ENCODE peak calls at places on chromosomes 16 and 17, in four cellular contexts. A is naive B cell, C is amniotic stem cell, X is breast epithelium. S is an unnamed sample.

GRCh38 chr16:57667526-57668258 is 414 bp upstream of the ADGRG3 start:
- DNase-seq in A (no peak), C (no peak), X (no peak), S (no peak)

GRCh38 chr17:36027776-36028175 is 10.0 kb upstream of the CCL23 start:
- DNase-seq in X (no peak), C (no peak), A (no peak), S (no peak)

GRCh38 chr16:84820305-84820684 is 510 bp downstream of the CRISPLD2 start:
- DNase-seq in X (no peak), C (no peak), A (no peak), S (no peak)

GRCh38 chr16:11560701-11561439 is 25.8 kb downstream of the LITAF start:
- DNase-seq in A (no peak), X (no peak), C (no peak), S (peak)

GRCh38 chr17:34287858-34288257 is 2.3 kb downstream of the CCL11 start:
- DNase-seq in C (no peak), A (no peak), X (no peak), S (no peak)

GRCh38 chr16:57484515-57485005 is 1.7 kb downstream of the DOK4 start:
- DNase-seq in X (no peak), C (no peak), A (no peak), S (no peak)

GRCh38 chr17:66661411-66661843 is 173.5 kb upstream of the CACNG5 start:
- DNase-seq in A (no peak), C (no peak), X (peak), S (no peak)

GRCh38 chr17:66715745-66716156 is 119.2 kb upstream of the CACNG5 start:
- DNase-seq in X (no peak), C (no peak), A (peak), S (no peak)

GRCh38 chr16:4426021-4426684 is 485 bp downstream of the DNAJA3 start:
- DNase-seq in X (no peak), C (no peak), A (peak), S (no peak)

GRCh38 chr17:58568050-58568830 is 53.8 kb upstream of the MTMR4 start:
- DNase-seq in X (no peak), C (no peak), A (no peak), S (no peak)

GRCh38 chr17:64682261-64683181 is 20.4 kb upstream of the SMURF2 start:
- DNase-seq in X (no peak), A (no peak), C (no peak), S (no peak)

GRCh38 chr16:13042291-13042690 is 140.9 kb downstream of the SHISA9 start:
- DNase-seq in C (no peak), A (no peak), X (no peak), S (no peak)

GRCh38 chr16:24514096-24514495 is 25.3 kb upstream of the RBBP6 start:
- DNase-seq in C (no peak), X (no peak), A (no peak), S (no peak)

GRCh38 chr17:55420067-55420775 is 1.4 kb downstream of the MMD start:
- DNase-seq in C (no peak), A (peak), X (no peak), S (no peak)

GRCh38 chr16:63890072-63890471 is 1231.8 kb downstream of the CDH11 start:
- DNase-seq in X (no peak), C (peak), A (no peak), S (no peak)

GRCh38 chr16:2194852-2195315 is 1.5 kb downstream of the CASKIN1 start:
- DNase-seq in C (no peak), X (peak), A (peak), S (no peak)

GRCh38 chr17:63601439-63602371 is 1.0 kb downstream of the TACO1 start:
- DNase-seq in C (no peak), X (no peak), A (no peak), S (no peak)

GRCh38 chr17:17758443-17758842 is 77.2 kb downstream of the RAI1 start:
- DNase-seq in A (no peak), C (no peak), X (no peak), S (no peak)

GRCh38 chr17:59845595-59846390 is 47.0 kb downstream of the TUBD1 start:
- DNase-seq in C (no peak), X (peak), A (no peak), S (no peak)

GRCh38 chr16:80084614-80085013 is 456.2 kb upstream of the DYNLRB2 start:
- DNase-seq in C (no peak), A (no peak), X (peak), S (no peak)

GRCh38 chr17:30716461-30717289 is 107.8 kb downstream of the CRLF3 start:
- DNase-seq in A (no peak), C (no peak), X (no peak), S (no peak)

GRCh38 chr17:3836551-3836950 is 9.5 kb downstream of the NCBP3 start:
- DNase-seq in C (no peak), A (no peak), X (no peak), S (no peak)

GRCh38 chr17:49146620-49147306 is 14.2 kb downstream of the B4GALNT2 start:
- DNase-seq in X (no peak), C (peak), A (no peak), S (no peak)

GRCh38 chr16:17801024-17801423 is 330.3 kb upstream of the XYLT1 start:
- DNase-seq in A (no peak), C (no peak), X (no peak), S (no peak)

S was measured in central memory CD8-positive, alpha-beta T cell.